ENCODE peak calls at places on chromosomes 12 and 14, in five cellular contexts. U, Z, Y, W and H are unnamed samples.

GRCh38 chr14:46580941-46581671 is 70.5 kb downstream of the RPL10L start:
- DNase-seq in U (peak; percentile 67), Z (no peak), Y (no peak), W (peak; percentile 0), H (no peak)

GRCh38 chr14:71725802-71726638 is 206.2 kb upstream of the RGS6 start:
- DNase-seq in Y (no peak), Z (peak; percentile 86), W (no peak), U (peak; percentile 17), H (no peak)

GRCh38 chr14:68623828-68624227 is 169.0 kb downstream of the ZFP36L1 start:
- DNase-seq in Z (no peak), W (no peak), U (no peak), Y (no peak), H (no peak)

GRCh38 chr12:110367209-110367864 is 36.2 kb downstream of the ANAPC7 start:
- DNase-seq in U (no peak), W (no peak), Y (no peak), Z (peak; percentile 40), H (no peak)

GRCh38 chr12:10740182-10740581 is 17.1 kb upstream of the YBX3 start:
- DNase-seq in Z (no peak), U (peak; percentile 33), Y (no peak), W (no peak), H (no peak)

GRCh38 chr14:34465069-34465859 is 3.2 kb upstream of the SPTSSA start:
- DNase-seq in W (no peak), Z (peak; percentile 33), Y (peak; percentile 66), U (peak; percentile 35), H (no peak)

GRCh38 chr14:23120405-23121251 is 1.6 kb upstream of the CEBPE start:
- DNase-seq in Z (peak; percentile 82), Y (peak; percentile 87), U (peak; percentile 81), W (peak; percentile 92), H (peak; percentile 60)

GRCh38 chr12:127539499-127539898 is 727.5 kb upstream of the TMEM132C start:
- DNase-seq in Z (no peak), Y (no peak), W (peak; percentile 9), U (no peak), H (no peak)

GRCh38 chr14:31388687-31389413 is 31.5 kb downstream of the HEATR5A start:
- DNase-seq in Z (peak; percentile 41), Y (no peak), W (no peak), U (no peak), H (no peak)

GRCh38 chr14:53450871-53451270 is 297.7 kb upstream of the DDHD1 start:
- DNase-seq in W (no peak), Y (no peak), Z (no peak), U (peak; percentile 43), H (no peak)

GRCh38 chr12:104588048-104588942 is 131.5 kb downstream of the CHST11 start:
- DNase-seq in U (peak; percentile 86), Z (peak; percentile 81), Y (no peak), W (no peak), H (no peak)

GRCh38 chr12:32893458-32893857 is 3.1 kb downstream of the PKP2 start:
- DNase-seq in Y (no peak), Z (no peak), W (no peak), U (no peak), H (no peak)

GRCh38 chr12:103840399-103840880 is 594 bp downstream of the NT5DC3 start:
- DNase-seq in W (peak; percentile 74), Y (no peak), Z (peak; percentile 25), U (peak; percentile 40), H (no peak)

GRCh38 chr12:81668475-81668874 is 90.7 kb downstream of the PPFIA2 start:
- DNase-seq in Y (no peak), U (peak; percentile 20), W (no peak), Z (peak; percentile 43), H (no peak)

GRCh38 chr12:14262771-14263511 is 102.5 kb upstream of the ATF7IP start:
- DNase-seq in Y (no peak), Z (no peak), W (no peak), U (no peak), H (no peak)

GRCh38 chr14:31449971-31450610 is 7.2 kb downstream of the DTD2 start:
- DNase-seq in U (peak; percentile 56), Y (peak; percentile 17), Z (peak; percentile 41), W (peak; percentile 65), H (no peak)

GRCh38 chr14:70188608-70189540 is at the start of gene SLC8A3:
- DNase-seq in U (peak; percentile 40), Z (peak; percentile 37), Y (no peak), W (peak; percentile 85), H (no peak)

GRCh38 chr12:123041042-123041531 is 60.6 kb downstream of the ARL6IP4 start:
- DNase-seq in Z (no peak), U (no peak), W (peak; percentile 56), Y (no peak), H (no peak)

GRCh38 chr12:21849878-21850277 is 75.4 kb upstream of the KCNJ8 start:
- DNase-seq in W (no peak), Z (no peak), Y (no peak), U (no peak), H (no peak)

GRCh38 chr12:643478-644292 is 19.6 kb downstream of the NINJ2 start:
- DNase-seq in Y (peak; percentile 28), Z (no peak), U (no peak), W (no peak), H (no peak)

GRCh38 chr12:6336859-6337744 is 4.8 kb downstream of the TNFRSF1A start:
- DNase-seq in Y (peak; percentile 50), W (no peak), Z (no peak), U (no peak), H (no peak)

GRCh38 chr12:14284189-14284722 is 81.2 kb upstream of the ATF7IP start:
- DNase-seq in W (no peak), U (no peak), Y (peak; percentile 71), Z (peak; percentile 10), H (peak; percentile 40)

GRCh38 chr14:29301571-29301970 is 535.0 kb downstream of the FOXG1 start:
- DNase-seq in Z (no peak), Y (no peak), U (no peak), W (no peak), H (no peak)

GRCh38 chr12:1179128-1179527 is 188.1 kb downstream of the ERC1 start:
- DNase-seq in Y (no peak), U (no peak), W (no peak), Z (no peak), H (no peak)

DNA sequence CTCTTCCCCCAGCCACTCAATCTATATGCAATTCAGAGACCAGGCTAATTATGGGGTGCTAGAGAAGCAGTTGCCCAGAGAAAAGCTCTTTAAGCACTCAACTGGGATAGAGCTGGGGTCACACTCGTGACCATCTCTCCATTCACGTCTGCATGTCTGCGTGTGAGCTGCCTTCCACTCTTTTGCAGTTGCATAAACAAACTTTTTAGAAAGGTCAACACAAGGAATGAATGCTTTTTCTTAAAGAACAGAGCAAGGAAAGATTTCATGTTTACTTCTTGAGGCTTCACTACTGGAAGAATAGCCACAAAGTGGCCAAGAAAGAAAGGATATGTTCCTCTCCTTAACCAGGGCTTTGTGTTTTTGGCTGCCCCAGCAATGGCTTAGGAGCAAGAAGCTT is 151.1 kb downstream of the SAMD4A start:
- DNase-seq in Y (no peak), U (no peak), W (no peak), Z (peak; percentile 81), H (no peak)
- TF ChIP-seq RCOR1 in Y (no peak), U (no peak), W (no peak), Z (no peak), H (no peak)

GRCh38 chr12:30902001-30902400 is 24.5 kb upstream of the TSPAN11 start:
- DNase-seq in Y (no peak), U (no peak), W (no peak), Z (no peak), H (no peak)
- TF ChIP-seq RCOR1 in Y (no peak), U (no peak), W (no peak), Z (no peak), H (no peak)

GRCh38 chr14:39228509-39229221 is 5.0 kb upstream of the MIA2 start:
- DNase-seq in U (no peak), W (no peak), Y (peak; percentile 11), Z (no peak), H (no peak)

GRCh38 chr14:39232554-39233415 is 930 bp upstream of the MIA2 start:
- DNase-seq in U (peak; percentile 18), Z (peak; percentile 78), W (no peak), Y (no peak), H (no peak)

GRCh38 chr14:39229222-39229543 is 4.5 kb upstream of the MIA2 start:
- DNase-seq in W (no peak), U (no peak), Y (no peak), Z (peak; percentile 7), H (no peak)

GRCh38 chr14:39229601-39230110 is 4.1 kb upstream of the MIA2 start:
- DNase-seq in Z (no peak), W (no peak), Y (peak; percentile 11), U (no peak), H (no peak)

DNA sequence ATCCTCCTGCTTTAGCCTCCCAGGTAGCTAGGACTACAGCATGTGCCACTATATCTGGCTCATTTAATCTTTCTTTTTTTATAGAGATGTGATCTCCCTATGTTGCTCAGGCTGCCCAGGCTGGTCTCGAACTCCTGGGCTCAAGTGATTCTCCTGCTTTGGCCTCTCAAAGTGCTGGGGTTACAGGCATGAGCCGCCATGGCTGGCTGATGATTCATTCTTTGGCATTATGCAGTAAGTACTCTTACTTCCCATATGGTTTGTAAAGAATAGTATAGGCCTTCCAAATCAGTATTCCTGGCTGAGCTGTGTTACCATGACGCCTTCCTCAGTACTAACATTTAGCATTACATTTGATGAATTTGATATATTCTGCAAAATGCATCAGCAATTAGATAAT is 3.3 kb upstream of the MIA2 start:
- DNase-seq in Y (no peak), W (no peak), U (no peak), Z (peak; percentile 42), H (no peak)
- TF ChIP-seq RCOR1 in Y (no peak), W (no peak), U (no peak), Z (no peak), H (no peak)

GRCh38 chr12:70609739-70610491 is 27.3 kb downstream of the PTPRB start:
- DNase-seq in Y (peak; percentile 35), U (peak; percentile 22), Z (no peak), W (peak; percentile 81), H (no peak)
- TF ChIP-seq RCOR1 in Y (no peak), U (no peak), Z (no peak), W (no peak), H (no peak)

DNA sequence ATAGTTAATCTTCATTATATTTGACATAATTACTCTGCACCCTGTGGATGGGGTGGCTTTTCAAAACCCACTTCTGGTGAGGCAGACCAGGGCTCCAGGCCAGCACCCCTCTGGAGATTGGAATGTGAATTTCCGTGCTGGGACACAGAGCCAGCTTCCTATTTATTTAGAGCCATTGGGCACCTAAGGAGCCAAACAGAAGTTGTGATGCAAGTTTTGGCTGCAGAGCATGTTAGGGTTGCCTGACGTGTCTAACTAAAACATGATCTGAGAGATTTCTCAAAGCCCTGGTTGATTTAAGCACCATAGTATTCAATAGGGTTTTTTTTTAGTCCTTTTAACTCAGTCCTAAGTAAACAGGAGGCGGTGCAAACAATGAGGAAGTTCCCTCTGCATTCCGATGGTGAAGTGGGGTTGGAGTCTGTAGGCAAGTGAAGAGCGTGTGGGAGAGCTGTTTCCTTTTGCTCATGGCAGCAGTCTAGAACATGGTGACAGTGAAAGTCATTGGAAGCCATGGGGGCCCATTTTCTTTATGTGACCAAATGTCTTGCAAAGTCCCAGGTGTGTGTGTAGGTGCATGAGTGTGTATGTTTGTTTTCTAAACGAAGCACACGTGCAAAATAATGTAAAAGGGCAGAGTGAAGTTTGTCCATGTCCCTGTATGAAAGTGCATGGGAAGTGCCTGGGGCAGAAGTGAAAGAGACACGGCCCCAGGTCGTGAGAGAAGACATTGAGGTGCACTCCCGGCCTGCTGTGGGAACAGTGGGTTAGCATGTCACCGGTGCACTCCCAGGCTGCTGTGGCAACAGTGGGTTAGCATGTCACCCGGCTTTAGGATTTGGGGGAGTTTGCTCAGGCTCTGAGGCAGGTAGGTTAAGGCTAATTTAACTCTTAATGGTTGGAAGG is 117.7 kb downstream of the PRKCH start:
- DNase-seq in Y (no peak), W (no peak), Z (peak; percentile 57), U (peak; percentile 76), H (peak; percentile 90)
- TF ChIP-seq RCOR1 in Y (no peak), W (no peak), Z (no peak), U (no peak), H (no peak)

GRCh38 chr12:107130830-107131760 is 37.7 kb upstream of the CRY1 start:
- DNase-seq in Y (no peak), U (no peak), Z (no peak), W (peak; percentile 58), H (no peak)
- TF ChIP-seq RCOR1 in Y (no peak), U (no peak), Z (no peak), W (peak; percentile 52), H (no peak)